ENCODE peak calls at places on chromosomes 11 and 22, in eight cellular contexts. One of them, this sample, is unnamed.

GRCh38 chr11:86458294-86459001 is 83.8 kb downstream of the CCDC81 start:
- DNase-seq in lower lobe of right lung: no peak
- DNase-seq in astrocyte: no peak
- DNase-seq in fibroblast of lung: no peak
- DNase-seq in AG09309: no peak
- DNase-seq in endodermal cell: no peak
- DNase-seq in tibial nerve: peak; percentile 41
- DNase-seq in kidney: no peak
- DNase-seq in this sample: no peak

GRCh38 chr22:46065733-46066454 is 84.4 kb upstream of the PPARA start:
- DNase-seq in lower lobe of right lung: no peak
- DNase-seq in astrocyte: peak; percentile 39
- DNase-seq in fibroblast of lung: no peak
- DNase-seq in AG09309: no peak
- DNase-seq in endodermal cell: no peak
- DNase-seq in tibial nerve: no peak
- DNase-seq in kidney: no peak
- DNase-seq in this sample: no peak

GRCh38 chr11:65785329-65786007 is 1.4 kb upstream of the OVOL1 start:
- DNase-seq in lower lobe of right lung: peak; percentile 25
- DNase-seq in astrocyte: no peak
- DNase-seq in fibroblast of lung: no peak
- DNase-seq in AG09309: no peak
- DNase-seq in endodermal cell: no peak
- DNase-seq in tibial nerve: no peak
- DNase-seq in kidney: peak; percentile 32
- DNase-seq in this sample: no peak

GRCh38 chr22:43900206-43900605 is 8.4 kb upstream of the PNPLA5 start:
- DNase-seq in lower lobe of right lung: no peak
- DNase-seq in astrocyte: no peak
- DNase-seq in fibroblast of lung: no peak
- DNase-seq in AG09309: no peak
- DNase-seq in endodermal cell: peak; percentile 61
- DNase-seq in tibial nerve: no peak
- DNase-seq in kidney: no peak
- DNase-seq in this sample: no peak

GRCh38 chr11:20158597-20159257 is 1.5 kb downstream of the DBX1 start:
- DNase-seq in lower lobe of right lung: peak; percentile 53
- DNase-seq in astrocyte: peak; percentile 47
- DNase-seq in fibroblast of lung: peak; percentile 71
- DNase-seq in AG09309: peak; percentile 4
- DNase-seq in endodermal cell: peak; percentile 94
- DNase-seq in tibial nerve: peak; percentile 24
- DNase-seq in kidney: peak; percentile 75
- DNase-seq in this sample: peak; percentile 45

GRCh38 chr11:116860303-116860702 is 22.9 kb upstream of the APOA1 start:
- DNase-seq in lower lobe of right lung: no peak
- DNase-seq in astrocyte: no peak
- DNase-seq in fibroblast of lung: no peak
- DNase-seq in AG09309: no peak
- DNase-seq in endodermal cell: no peak
- DNase-seq in tibial nerve: no peak
- DNase-seq in kidney: no peak
- DNase-seq in this sample: no peak

GRCh38 chr11:12274558-12275197 is 102.7 kb upstream of the PARVA start:
- DNase-seq in lower lobe of right lung: no peak
- DNase-seq in astrocyte: peak; percentile 43
- DNase-seq in fibroblast of lung: peak; percentile 42
- DNase-seq in AG09309: no peak
- DNase-seq in endodermal cell: peak; percentile 35
- DNase-seq in tibial nerve: no peak
- DNase-seq in kidney: no peak
- DNase-seq in this sample: peak; percentile 16

GRCh38 chr11:69106124-69106811 is 49.5 kb upstream of the SMIM38 start:
- DNase-seq in lower lobe of right lung: peak; percentile 71
- DNase-seq in astrocyte: no peak
- DNase-seq in fibroblast of lung: no peak
- DNase-seq in AG09309: no peak
- DNase-seq in endodermal cell: no peak
- DNase-seq in tibial nerve: no peak
- DNase-seq in kidney: peak; percentile 65
- DNase-seq in this sample: peak; percentile 81

GRCh38 chr11:11740081-11740702 is 101.6 kb upstream of the USP47 start:
- DNase-seq in lower lobe of right lung: no peak
- DNase-seq in astrocyte: no peak
- DNase-seq in fibroblast of lung: no peak
- DNase-seq in AG09309: no peak
- DNase-seq in endodermal cell: no peak
- DNase-seq in tibial nerve: no peak
- DNase-seq in kidney: no peak
- DNase-seq in this sample: no peak

GRCh38 chr22:39414886-39415285 is 15.3 kb downstream of the TAB1 start:
- DNase-seq in lower lobe of right lung: no peak
- DNase-seq in astrocyte: no peak
- DNase-seq in fibroblast of lung: no peak
- DNase-seq in AG09309: no peak
- DNase-seq in endodermal cell: no peak
- DNase-seq in tibial nerve: no peak
- DNase-seq in kidney: peak; percentile 60
- DNase-seq in this sample: no peak

GRCh38 chr11:72102631-72102945 is 509 bp downstream of the LAMTOR1 start:
- DNase-seq in lower lobe of right lung: no peak
- DNase-seq in astrocyte: no peak
- DNase-seq in fibroblast of lung: no peak
- DNase-seq in AG09309: no peak
- DNase-seq in endodermal cell: no peak
- DNase-seq in tibial nerve: no peak
- DNase-seq in kidney: no peak
- DNase-seq in this sample: no peak

GRCh38 chr11:106482920-106483761 is 405.7 kb downstream of the AASDHPPT start:
- DNase-seq in lower lobe of right lung: no peak
- DNase-seq in astrocyte: peak; percentile 89
- DNase-seq in fibroblast of lung: peak; percentile 89
- DNase-seq in AG09309: no peak
- DNase-seq in endodermal cell: no peak
- DNase-seq in tibial nerve: no peak
- DNase-seq in kidney: no peak
- DNase-seq in this sample: no peak

DNA sequence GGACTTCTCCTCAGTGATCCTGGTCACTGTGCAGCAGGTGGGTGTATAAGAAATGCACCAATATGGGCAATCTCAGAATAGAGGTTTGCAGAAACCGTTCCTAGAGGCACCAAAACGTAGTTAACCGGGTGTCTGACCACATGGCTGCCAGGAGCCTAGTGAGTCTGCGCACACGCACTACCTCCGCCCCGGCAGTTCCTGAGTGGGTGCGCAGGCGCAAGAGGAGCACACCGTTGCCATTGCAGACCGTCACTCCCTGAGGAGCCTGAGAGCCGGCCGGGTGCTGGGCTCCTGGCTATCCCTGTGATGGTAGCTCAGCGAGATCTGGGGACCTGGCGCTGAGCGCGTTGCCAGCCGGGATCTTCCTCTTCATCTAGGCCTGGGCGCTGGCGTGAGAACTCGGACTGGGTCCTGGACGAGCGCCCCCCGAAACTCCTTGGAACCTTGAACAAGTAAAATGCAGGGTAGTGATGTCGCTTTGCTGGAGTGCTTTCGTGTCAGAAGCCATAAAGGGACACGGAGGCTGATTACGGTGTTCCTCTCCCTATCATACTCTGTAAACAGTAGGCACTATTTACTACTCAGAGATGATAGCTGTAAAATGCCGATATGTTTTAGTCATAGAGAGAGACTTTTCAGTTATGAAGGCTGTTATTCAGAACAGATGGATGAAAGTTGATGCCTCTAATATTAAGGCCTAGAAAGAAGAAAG is at the start of gene MS4A13:
- DNase-seq in lower lobe of right lung: no peak
- DNase-seq in astrocyte: no peak
- DNase-seq in fibroblast of lung: no peak
- DNase-seq in AG09309: no peak
- DNase-seq in endodermal cell: no peak
- DNase-seq in tibial nerve: no peak
- DNase-seq in kidney: no peak
- DNase-seq in this sample: peak; percentile 63
- H3K4me3 ChIP-seq in lower lobe of right lung: no peak within 1 kb of the TSS
- H3K4me3 ChIP-seq in astrocyte: no peak within 1 kb of the TSS
- H3K4me3 ChIP-seq in fibroblast of lung: no peak within 1 kb of the TSS
- H3K4me3 ChIP-seq in AG09309: no peak within 1 kb of the TSS
- H3K4me3 ChIP-seq in endodermal cell: no peak within 1 kb of the TSS
- H3K4me3 ChIP-seq in tibial nerve: no peak within 1 kb of the TSS
- H3K4me3 ChIP-seq in kidney: no peak within 1 kb of the TSS
- H3K4me3 ChIP-seq in this sample: no peak within 1 kb of the TSS

GRCh38 chr11:35651263-35651662 is 11.3 kb upstream of the TRIM44 start:
- DNase-seq in lower lobe of right lung: no peak
- DNase-seq in astrocyte: no peak
- DNase-seq in fibroblast of lung: no peak
- DNase-seq in AG09309: no peak
- DNase-seq in endodermal cell: no peak
- DNase-seq in tibial nerve: no peak
- DNase-seq in kidney: no peak
- DNase-seq in this sample: no peak

GRCh38 chr11:35650467-35650866 is 12.1 kb upstream of the TRIM44 start:
- DNase-seq in lower lobe of right lung: no peak
- DNase-seq in astrocyte: no peak
- DNase-seq in fibroblast of lung: no peak
- DNase-seq in AG09309: no peak
- DNase-seq in endodermal cell: no peak
- DNase-seq in tibial nerve: no peak
- DNase-seq in kidney: no peak
- DNase-seq in this sample: no peak

GRCh38 chr11:35647535-35648092 is 15.0 kb upstream of the TRIM44 start:
- DNase-seq in lower lobe of right lung: no peak
- DNase-seq in astrocyte: no peak
- DNase-seq in fibroblast of lung: no peak
- DNase-seq in AG09309: no peak
- DNase-seq in endodermal cell: no peak
- DNase-seq in tibial nerve: no peak
- DNase-seq in kidney: no peak
- DNase-seq in this sample: no peak

GRCh38 chr11:35654711-35655110 is 7.9 kb upstream of the TRIM44 start:
- DNase-seq in lower lobe of right lung: no peak
- DNase-seq in astrocyte: no peak
- DNase-seq in fibroblast of lung: peak; percentile 24
- DNase-seq in AG09309: no peak
- DNase-seq in endodermal cell: no peak
- DNase-seq in tibial nerve: no peak
- DNase-seq in kidney: no peak
- DNase-seq in this sample: no peak

DNA sequence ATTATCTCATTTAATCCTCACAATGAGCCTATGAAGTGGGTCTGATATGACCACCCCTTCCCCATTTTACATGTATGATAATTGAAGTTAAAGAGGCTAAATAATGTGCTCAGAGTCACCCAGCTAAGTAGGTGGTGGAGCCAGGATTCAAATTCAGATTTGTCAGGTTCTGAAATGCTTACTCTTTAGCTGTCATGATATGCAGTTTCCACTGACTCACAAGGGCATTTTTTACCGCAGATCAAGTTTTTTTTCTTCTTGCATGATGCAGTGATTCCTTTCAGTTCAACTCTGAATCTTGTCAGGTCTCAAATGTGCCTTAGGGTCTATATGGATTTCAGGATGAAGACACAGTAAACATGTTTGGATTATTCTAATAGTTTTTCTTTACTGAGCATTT is 12.6 kb upstream of the TRIM44 start:
- DNase-seq in lower lobe of right lung: no peak
- DNase-seq in astrocyte: peak; percentile 68
- DNase-seq in fibroblast of lung: peak; percentile 39
- DNase-seq in AG09309: peak; percentile 37
- DNase-seq in endodermal cell: no peak
- DNase-seq in tibial nerve: no peak
- DNase-seq in kidney: no peak
- DNase-seq in this sample: no peak
- TF ChIP-seq CTCF in lower lobe of right lung: no peak
- TF ChIP-seq CTCF in astrocyte: no peak
- TF ChIP-seq CTCF in fibroblast of lung: no peak
- TF ChIP-seq CTCF in AG09309: no peak
- TF ChIP-seq CTCF in endodermal cell: no peak
- TF ChIP-seq CTCF in tibial nerve: no peak
- TF ChIP-seq CTCF in kidney: no peak
- TF ChIP-seq CTCF in this sample: no peak

GRCh38 chr11:123429851-123430735 is at the start of gene GRAMD1B:
- DNase-seq in lower lobe of right lung: peak; percentile 67
- DNase-seq in astrocyte: peak; percentile 79
- DNase-seq in fibroblast of lung: peak; percentile 25
- DNase-seq in AG09309: peak; percentile 44
- DNase-seq in endodermal cell: peak; percentile 93
- DNase-seq in tibial nerve: no peak
- DNase-seq in kidney: peak; percentile 81
- DNase-seq in this sample: peak; percentile 89

GRCh38 chr11:123434262-123434661 is 4.2 kb downstream of the GRAMD1B start:
- DNase-seq in lower lobe of right lung: no peak
- DNase-seq in astrocyte: peak; percentile 5
- DNase-seq in fibroblast of lung: no peak
- DNase-seq in AG09309: no peak
- DNase-seq in endodermal cell: peak; percentile 82
- DNase-seq in tibial nerve: no peak
- DNase-seq in kidney: no peak
- DNase-seq in this sample: no peak

GRCh38 chr11:123429336-123429735 is 733 bp upstream of the GRAMD1B start:
- DNase-seq in lower lobe of right lung: no peak
- DNase-seq in astrocyte: peak; percentile 47
- DNase-seq in fibroblast of lung: no peak
- DNase-seq in AG09309: peak; percentile 48
- DNase-seq in endodermal cell: no peak
- DNase-seq in tibial nerve: no peak
- DNase-seq in kidney: no peak
- DNase-seq in this sample: no peak

GRCh38 chr11:123430736-123431356 is 777 bp downstream of the GRAMD1B start:
- DNase-seq in lower lobe of right lung: peak; percentile 91
- DNase-seq in astrocyte: peak; percentile 36
- DNase-seq in fibroblast of lung: peak; percentile 12
- DNase-seq in AG09309: no peak
- DNase-seq in endodermal cell: peak; percentile 88
- DNase-seq in tibial nerve: peak; percentile 41
- DNase-seq in kidney: peak; percentile 88
- DNase-seq in this sample: peak; percentile 87

DNA sequence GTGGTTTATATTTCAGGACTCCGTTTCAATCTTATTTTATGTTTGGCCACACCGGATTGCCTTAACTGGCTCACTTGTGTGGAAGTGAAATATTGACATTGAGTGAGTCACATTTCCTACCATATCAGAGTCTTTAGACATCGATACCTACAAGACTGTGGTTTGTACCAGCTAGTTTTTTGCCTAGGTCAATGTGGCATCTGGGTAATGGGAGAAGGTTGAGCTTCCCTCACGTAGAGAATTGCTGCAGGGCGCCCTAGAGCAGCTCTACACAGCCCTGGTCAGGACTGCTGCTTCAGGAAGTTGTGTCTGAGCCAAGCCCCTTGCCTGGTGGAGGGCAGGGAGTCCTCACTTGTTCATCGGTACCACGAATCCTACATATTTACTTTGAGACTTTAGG is 1.6 kb downstream of the GRAMD1B start:
- DNase-seq in lower lobe of right lung: no peak
- DNase-seq in astrocyte: no peak
- DNase-seq in fibroblast of lung: no peak
- DNase-seq in AG09309: no peak
- DNase-seq in endodermal cell: peak; percentile 61
- DNase-seq in tibial nerve: no peak
- DNase-seq in kidney: no peak
- DNase-seq in this sample: no peak
- H3K4me3 ChIP-seq in lower lobe of right lung: peak overlapping the region; percentile 59
- H3K4me3 ChIP-seq in astrocyte: peak overlapping the region; percentile 77
- H3K4me3 ChIP-seq in fibroblast of lung: no peak overlapping the region
- H3K4me3 ChIP-seq in AG09309: peak overlapping the region; percentile 95
- H3K4me3 ChIP-seq in endodermal cell: peak overlapping the region; percentile 96
- H3K4me3 ChIP-seq in tibial nerve: no peak overlapping the region
- H3K4me3 ChIP-seq in kidney: no peak overlapping the region
- H3K4me3 ChIP-seq in this sample: peak overlapping the region; percentile 65

GRCh38 chr11:17498475-17498874 is 21.8 kb upstream of the ABCC8 start:
- DNase-seq in lower lobe of right lung: no peak
- DNase-seq in astrocyte: no peak
- DNase-seq in fibroblast of lung: no peak
- DNase-seq in AG09309: no peak
- DNase-seq in endodermal cell: peak; percentile 81
- DNase-seq in tibial nerve: no peak
- DNase-seq in kidney: peak; percentile 29
- DNase-seq in this sample: no peak
- TF ChIP-seq CTCF in lower lobe of right lung: no peak
- TF ChIP-seq CTCF in astrocyte: peak; percentile 18
- TF ChIP-seq CTCF in fibroblast of lung: no peak
- TF ChIP-seq CTCF in AG09309: peak; percentile 39
- TF ChIP-seq CTCF in endodermal cell: peak; percentile 68
- TF ChIP-seq CTCF in tibial nerve: no peak
- TF ChIP-seq CTCF in kidney: no peak
- TF ChIP-seq CTCF in this sample: no peak